ENCODE peak calls at places on chromosome 14, in five cellular contexts. B is A549, S is endothelial cell of umbilical vein, D is K562, X is GM12878. T is an unnamed sample.

GRCh38 chr14:92847220-92848148 is 53.4 kb downstream of the GOLGA5 start:
- DNase-seq in S (peak; percentile 8), B (no peak), D (no peak), X (no peak), T (peak; percentile 14)

GRCh38 chr14:88269816-88270416 is 53.2 kb downstream of the KCNK10 start:
- DNase-seq in D (no peak), B (no peak), S (no peak), X (no peak), T (no peak)

GRCh38 chr14:32252030-32252670 is 49.1 kb upstream of the RNU6-8 start:
- DNase-seq in S (peak; percentile 69), D (peak; percentile 38), X (peak; percentile 36), B (peak; percentile 80), T (peak; percentile 71)

GRCh38 chr14:79598339-79598738 is 613.0 kb downstream of the DIO2 start:
- DNase-seq in D (no peak), B (no peak), X (no peak), S (no peak), T (no peak)

GRCh38 chr14:32702571-32702970 is 236.1 kb upstream of the NPAS3 start:
- DNase-seq in D (no peak), X (no peak), S (peak; percentile 24), B (no peak), T (no peak)

GRCh38 chr14:95918466-95918865 is 41.8 kb downstream of the TUNAR start:
- DNase-seq in B (peak; percentile 16), D (no peak), X (no peak), S (no peak), T (no peak)

GRCh38 chr14:95098984-95099599 is 58.2 kb downstream of the DICER1 start:
- DNase-seq in B (peak; percentile 82), X (no peak), D (peak; percentile 14), S (peak; percentile 25), T (peak; percentile 59)

GRCh38 chr14:60981626-60982455 is 796 bp downstream of the SLC38A6 start:
- DNase-seq in D (peak; percentile 20), B (peak; percentile 62), S (peak; percentile 72), X (peak; percentile 5), T (peak; percentile 25)

GRCh38 chr14:66507181-66507721 is 696 bp upstream of the GPHN start:
- DNase-seq in B (no peak), D (no peak), X (no peak), S (no peak), T (no peak)

GRCh38 chr14:105925615-105926414 is 399.4 kb downstream of the TMEM121 start:
- DNase-seq in X (no peak), D (peak; percentile 0), S (no peak), B (no peak), T (no peak)

GRCh38 chr14:42555365-42555764 is 948.7 kb downstream of the LRFN5 start:
- DNase-seq in X (no peak), B (no peak), D (no peak), S (no peak), T (no peak)

GRCh38 chr14:51507556-51508511 is 143.9 kb upstream of the FRMD6 start:
- DNase-seq in B (no peak), X (no peak), S (peak; percentile 78), D (no peak), T (no peak)

GRCh38 chr14:104868811-104869572 is 3.9 kb downstream of the CEP170B start:
- DNase-seq in B (no peak), S (no peak), D (no peak), X (no peak), T (no peak)

GRCh38 chr14:105199093-105199492 is 18.0 kb upstream of the NUDT14 start:
- DNase-seq in D (peak; percentile 62), X (no peak), S (peak; percentile 81), B (no peak), T (peak; percentile 73)

GRCh38 chr14:90642239-90642717 is 174.0 kb downstream of the TTC7B start:
- DNase-seq in X (no peak), D (no peak), S (peak; percentile 81), B (peak; percentile 26), T (no peak)

GRCh38 chr14:92626041-92626440 is 112.5 kb downstream of the RIN3 start:
- DNase-seq in B (no peak), X (no peak), S (no peak), D (no peak), T (no peak)

GRCh38 chr14:21063479-21063878 is 5.9 kb downstream of the RNASE8 start:
- DNase-seq in D (no peak), B (no peak), S (no peak), X (no peak), T (no peak)

GRCh38 chr14:74438351-74438915 is 12.4 kb upstream of the SYNDIG1L start:
- DNase-seq in X (no peak), S (no peak), D (no peak), B (no peak), T (no peak)

DNA sequence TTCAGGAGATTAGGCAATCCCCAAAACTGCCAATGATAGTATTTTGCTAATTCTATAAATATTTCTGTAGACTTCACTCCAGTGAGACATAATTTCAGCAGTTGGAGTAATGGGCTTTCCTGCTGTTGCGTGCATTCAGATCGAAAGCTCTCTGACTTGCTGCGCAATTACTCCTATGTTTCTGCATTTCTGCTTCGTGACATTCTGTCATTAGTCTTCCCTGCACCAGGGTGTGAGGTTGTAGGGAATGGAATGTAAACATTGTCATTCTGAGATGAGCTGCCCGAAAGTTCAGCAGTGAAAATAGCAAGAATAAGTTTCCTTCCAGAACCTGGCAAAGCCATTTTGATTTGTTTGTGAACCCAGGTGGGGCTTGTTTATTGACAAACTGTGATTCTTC is 58.2 kb downstream of the SAMD4A start:
- DNase-seq in X (no peak), D (no peak), B (no peak), S (no peak), T (peak; percentile 7)
- TF ChIP-seq MYC in X (no peak), D (no peak), B (no peak), S (no peak), T (no peak)

DNA sequence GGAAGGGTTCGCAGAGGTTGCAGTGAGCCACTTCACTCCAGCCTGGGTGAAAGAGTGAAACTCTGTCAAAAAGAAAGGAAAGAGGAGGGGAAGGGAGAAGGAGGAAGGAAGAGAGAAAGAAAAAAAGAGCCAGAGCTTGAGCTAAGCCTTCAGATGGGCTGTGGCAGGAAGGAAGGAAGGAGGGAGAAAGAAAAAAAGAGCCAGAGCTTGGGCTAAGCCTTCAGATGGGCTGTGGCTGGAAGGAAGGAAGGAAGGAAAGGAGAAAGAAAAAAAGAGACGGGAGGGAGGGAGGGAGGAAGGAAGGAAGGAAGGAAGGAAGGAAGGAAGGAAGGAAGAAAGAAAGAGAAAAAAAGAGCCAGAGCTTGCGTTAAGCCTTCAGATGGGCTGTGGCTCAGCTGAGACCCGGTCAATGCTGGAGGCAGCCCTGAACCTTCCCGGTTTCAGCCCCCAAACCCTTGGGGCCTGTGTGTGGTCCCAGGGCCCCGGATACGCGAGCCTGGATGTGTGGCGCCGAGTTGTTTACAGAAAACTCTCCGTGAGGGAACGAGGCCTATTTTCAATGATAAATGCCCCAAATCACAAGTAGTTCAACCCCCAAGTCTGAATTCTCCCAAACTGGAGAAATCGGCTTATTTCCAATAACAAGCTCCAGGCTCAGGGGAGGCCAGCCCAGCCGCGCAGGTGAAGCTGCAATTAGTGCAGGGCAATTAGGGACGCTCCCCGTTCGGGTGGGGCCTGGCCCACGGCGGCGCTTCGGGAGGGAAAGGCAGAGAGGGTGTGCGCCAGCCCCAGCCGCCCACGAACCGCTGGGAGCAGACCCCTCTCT is 13.8 kb upstream of the ANKRD9 start:
- DNase-seq in B (no peak), S (no peak), X (no peak), D (no peak), T (no peak)
- H3K4me3 ChIP-seq in B (no peak overlapping the region), S (no peak overlapping the region), X (no peak overlapping the region), D (no peak overlapping the region), T (no peak overlapping the region)

DNA sequence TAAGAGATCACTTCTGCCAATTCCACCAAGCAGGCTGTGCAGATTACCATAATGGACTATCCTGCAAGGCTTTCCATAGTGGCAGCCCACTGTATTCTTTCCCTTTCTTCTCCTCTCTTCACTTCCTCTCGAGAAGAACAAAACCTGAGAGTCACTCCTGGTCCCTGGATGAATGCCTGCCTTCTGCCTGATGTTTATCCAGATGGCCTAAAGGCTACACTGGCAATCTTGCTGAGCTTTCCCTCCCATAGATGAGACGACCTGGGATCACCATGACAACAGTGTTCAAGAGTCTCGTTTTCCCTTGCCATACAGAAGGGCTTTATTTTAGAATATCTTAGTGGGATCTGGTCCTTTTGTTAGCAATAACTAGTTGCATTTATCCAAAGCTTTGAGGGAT is 142.3 kb downstream of the RTN1 start:
- DNase-seq in D (no peak), X (no peak), S (no peak), B (no peak), T (no peak)
- TF ChIP-seq MYC in D (no peak), X (no peak), S (no peak), B (no peak), T (no peak)

GRCh38 chr14:34711808-34712712 is 2.3 kb downstream of the CFL2 start:
- DNase-seq in D (no peak), B (no peak), S (no peak), X (no peak), T (no peak)
- H3K4me3 ChIP-seq in D (no peak overlapping the region), B (no peak overlapping the region), S (no peak overlapping the region), X (peak overlapping the region; percentile 57), T (no peak overlapping the region)

DNA sequence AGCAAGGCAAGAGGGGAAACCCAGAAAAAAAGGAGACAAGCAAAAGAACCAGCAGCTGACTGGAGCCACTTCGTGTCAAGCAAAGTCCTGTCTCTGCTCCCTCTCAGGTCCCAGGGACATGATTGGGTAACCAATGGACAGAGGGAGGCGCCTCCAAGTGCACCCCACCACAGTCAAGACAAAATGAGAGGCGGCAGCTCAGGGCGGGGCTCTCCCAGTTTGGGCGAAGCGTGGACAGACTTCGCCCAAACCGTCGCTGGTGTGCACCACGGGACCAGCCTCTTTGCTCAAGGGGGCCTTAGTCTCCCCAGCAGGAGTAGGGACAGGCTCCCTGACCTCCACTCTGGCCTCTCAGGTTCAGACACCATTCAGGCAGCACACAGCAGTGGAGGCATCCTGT is 1.5 kb upstream of the BEGAIN start:
- DNase-seq in S (no peak), X (no peak), B (no peak), D (no peak), T (no peak)
- TF ChIP-seq MYC in S (no peak), X (no peak), B (no peak), D (no peak), T (no peak)

DNA sequence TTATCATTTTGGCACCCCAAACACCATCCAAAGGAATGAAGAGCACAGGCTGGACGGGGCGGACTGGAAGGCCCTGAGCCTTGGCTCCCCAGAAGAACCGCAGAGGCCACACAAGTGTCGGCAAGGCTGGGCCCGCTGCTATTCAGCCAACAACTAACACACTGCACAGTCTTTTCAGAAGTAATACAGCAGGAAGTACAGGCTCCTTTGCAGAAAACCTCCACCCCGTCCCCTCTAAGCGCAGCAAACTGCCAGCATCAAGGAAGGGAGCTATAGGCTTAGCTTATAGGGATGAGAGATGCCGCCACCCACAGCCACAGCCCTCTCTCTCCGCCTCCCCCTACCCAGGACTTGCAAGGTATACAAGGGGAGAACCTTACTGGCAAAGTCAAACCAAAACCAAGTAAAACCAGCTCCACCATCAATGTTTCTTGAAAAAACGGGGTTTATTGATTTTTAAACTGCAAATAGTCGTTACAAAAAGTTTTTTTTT is 5.6 kb downstream of the ZFP36L1 start:
- DNase-seq in D (no peak), X (no peak), S (peak; percentile 22), B (peak; percentile 53), T (no peak)
- H3K4me3 ChIP-seq in D (no peak overlapping the region), X (no peak overlapping the region), S (no peak overlapping the region), B (peak overlapping the region; percentile 95), T (no peak overlapping the region)

GRCh38 chr14:23942587-23942986 is 11.0 kb upstream of the DHRS4 start:
- DNase-seq in S (no peak), B (no peak), X (no peak), D (no peak), T (no peak)
- TF ChIP-seq MYC in S (no peak), B (no peak), X (no peak), D (no peak), T (no peak)